ENCODE peak calls at places on chromosomes 1 and 21, in ten cellular contexts. G is ascending aorta, Z is esophagus squamous epithelium, T is thoracic aorta, D is heart right ventricle, B is NT2/D1, E is ovary, L is GM12865, C is breast epithelium, F is choroid plexus epithelial cell. X is an unnamed sample.
A peak's percentile ranks its signal among the peaks of the same experiment; 100 is the strongest.

GRCh38 chr1:10625076-10625475 is 150.3 kb downstream of the PEX14 start:
- DNase-seq in T (no peak), E (no peak), B (no peak), C (no peak), L (no peak), F (no peak), D (no peak), G (no peak), Z (no peak), X (no peak)

GRCh38 chr21:29725025-29725736 is 214.6 kb downstream of the GRIK1 start:
- DNase-seq in E (no peak), F (no peak), C (no peak), T (no peak), G (no peak), Z (no peak), B (no peak), L (no peak), D (no peak), X (no peak)

GRCh38 chr1:201125805-201126204 is 1.2 kb downstream of the ASCL5 start:
- DNase-seq in L (no peak), T (no peak), C (no peak), E (no peak), Z (no peak), B (no peak), D (no peak), F (no peak), G (no peak), X (no peak)

GRCh38 chr21:17802568-17802967 is 16.6 kb downstream of the C21orf91 start:
- DNase-seq in D (no peak), Z (no peak), B (no peak), T (no peak), G (no peak), L (no peak), C (no peak), E (no peak), F (peak; percentile 75), X (no peak)

GRCh38 chr1:70072239-70072751 is 133.1 kb downstream of the LRRC40 start:
- DNase-seq in D (no peak), E (no peak), Z (no peak), G (no peak), L (no peak), F (peak; percentile 79), C (no peak), B (no peak), T (no peak), X (no peak)

GRCh38 chr1:117534995-117535467 is 70.8 kb upstream of the TENT5C start:
- DNase-seq in F (peak; percentile 83), E (peak; percentile 29), T (no peak), C (no peak), D (peak; percentile 18), Z (no peak), G (no peak), L (peak; percentile 84), B (peak; percentile 91), X (peak; percentile 69)

GRCh38 chr1:70231474-70231873 is 10.3 kb downstream of the SRSF11 start:
- DNase-seq in G (no peak), B (no peak), L (no peak), T (no peak), E (no peak), F (no peak), Z (no peak), D (no peak), C (no peak), X (no peak)

GRCh38 chr1:40519517-40519916 is 10.9 kb downstream of the EXO5 start:
- DNase-seq in D (no peak), B (no peak), Z (no peak), G (no peak), C (no peak), L (no peak), E (no peak), T (no peak), F (no peak), X (no peak)

GRCh38 chr1:42323551-42323950 is 11.5 kb downstream of the FOXJ3 start:
- DNase-seq in E (no peak), L (no peak), G (no peak), B (no peak), C (no peak), D (no peak), F (no peak), Z (no peak), T (no peak), X (no peak)

GRCh38 chr1:24349891-24350290 is 30.7 kb downstream of the GRHL3 start:
- DNase-seq in F (no peak), L (no peak), D (no peak), G (no peak), E (no peak), C (no peak), B (no peak), T (no peak), Z (no peak), X (no peak)

GRCh38 chr1:238779676-238780075 is 606.7 kb upstream of the CHRM3 start:
- DNase-seq in F (no peak), C (no peak), D (no peak), L (no peak), T (no peak), G (no peak), Z (no peak), E (no peak), B (no peak), X (no peak)

GRCh38 chr1:210360852-210361477 is 32.3 kb downstream of the HHAT start:
- DNase-seq in D (no peak), F (peak; percentile 73), G (no peak), C (no peak), Z (no peak), T (no peak), B (peak; percentile 47), L (peak; percentile 45), E (no peak), X (peak; percentile 36)

GRCh38 chr1:155186266-155186954 is 12.8 kb downstream of the TRIM46 start:
- DNase-seq in E (peak; percentile 15), D (no peak), L (no peak), F (no peak), B (no peak), Z (no peak), C (no peak), G (no peak), T (no peak), X (peak; percentile 81)

GRCh38 chr1:155188268-155188667 is 14.6 kb downstream of the TRIM46 start:
- DNase-seq in G (no peak), L (no peak), F (no peak), D (no peak), C (no peak), T (no peak), E (peak; percentile 14), Z (no peak), B (no peak), X (peak; percentile 28)

GRCh38 chr1:155184835-155185782 is 11.5 kb downstream of the TRIM46 start:
- DNase-seq in L (peak; percentile 82), Z (no peak), G (peak; percentile 8), F (no peak), E (peak; percentile 23), T (no peak), B (no peak), D (no peak), C (peak; percentile 62), X (peak; percentile 72)

GRCh38 chr1:155185783-155186265 is 12.2 kb downstream of the TRIM46 start:
- DNase-seq in F (no peak), E (peak; percentile 13), D (no peak), B (no peak), L (no peak), C (no peak), T (no peak), Z (no peak), G (no peak), X (no peak)

DNA sequence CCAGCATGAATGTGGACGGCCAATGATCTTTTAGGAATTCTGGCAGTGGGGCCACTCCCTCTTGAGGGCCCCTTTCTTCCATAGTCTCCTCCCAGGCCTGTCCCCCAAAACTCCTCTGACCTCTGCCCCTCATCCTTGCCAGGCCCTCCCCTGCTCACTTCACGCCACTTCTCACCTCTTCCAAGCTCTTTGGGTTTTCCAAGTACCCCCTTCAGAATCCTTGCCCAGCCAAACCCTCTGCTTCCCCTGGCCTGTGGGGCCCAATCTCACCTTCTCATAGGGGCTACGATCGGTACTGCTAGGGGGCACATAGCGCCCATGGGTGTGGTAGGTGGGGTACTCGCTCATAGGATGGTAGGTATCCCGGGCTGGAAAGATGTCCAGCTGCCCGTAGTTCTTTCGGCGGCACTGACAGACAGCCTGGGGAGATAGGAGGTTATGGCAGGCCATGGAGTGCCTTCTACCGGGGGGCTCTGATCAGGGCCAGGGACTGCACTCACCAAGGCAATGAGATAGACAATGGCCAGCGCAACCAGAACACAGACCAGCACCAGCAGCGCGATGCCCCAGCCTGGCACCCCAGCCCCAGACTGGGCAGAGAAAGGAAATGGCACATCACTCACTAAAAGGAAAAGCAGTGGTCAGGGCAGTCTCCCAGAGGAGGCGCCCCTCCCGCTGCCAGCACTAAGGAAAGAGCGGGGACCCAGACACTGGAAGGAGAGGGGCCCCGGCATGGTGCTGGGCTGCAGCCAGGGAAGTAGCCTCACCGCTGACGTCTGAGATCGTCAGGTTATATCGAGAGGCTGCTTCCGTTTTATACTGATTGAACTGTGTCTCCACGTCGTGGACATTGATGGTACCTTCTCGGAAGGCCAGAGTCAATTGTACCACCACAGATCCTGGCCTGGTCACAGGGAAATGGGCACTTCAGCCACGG is 13.6 kb downstream of the TRIM46 start:
- DNase-seq in Z (no peak), B (no peak), C (no peak), D (no peak), T (no peak), L (no peak), F (no peak), E (peak; percentile 12), G (no peak), X (peak; percentile 66)
- H3K4me3 ChIP-seq in Z (no peak overlapping the region), B (no peak overlapping the region), C (no peak overlapping the region), D (no peak overlapping the region), T (no peak overlapping the region), L (no peak overlapping the region), F (no peak overlapping the region), E (no peak overlapping the region), G (no peak overlapping the region), X (no peak overlapping the region)

DNA sequence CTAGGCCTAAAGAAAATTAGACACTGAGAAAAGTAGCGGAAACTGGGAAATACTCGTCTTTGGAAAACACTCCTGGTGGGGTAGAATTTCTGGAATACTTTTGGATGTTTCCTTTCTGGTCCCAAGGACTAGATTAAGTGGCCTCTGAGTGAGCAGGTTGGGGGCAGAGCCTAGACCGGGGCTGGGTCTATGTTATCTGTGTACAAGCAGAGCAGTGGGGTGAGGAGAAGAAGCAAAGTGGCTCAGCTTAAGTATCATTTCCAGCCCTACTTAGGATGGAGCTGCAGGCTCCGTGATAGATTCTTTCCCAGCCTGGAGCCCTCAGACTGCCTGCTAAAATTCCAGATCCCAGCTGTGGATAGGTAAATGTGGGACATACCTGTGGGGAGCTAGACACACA is 7.0 kb downstream of the FMOD start:
- DNase-seq in F (no peak), E (no peak), B (no peak), D (no peak), G (no peak), T (no peak), Z (no peak), C (no peak), L (no peak), X (no peak)
- H3K4me3 ChIP-seq in F (no peak overlapping the region), E (no peak overlapping the region), B (no peak overlapping the region), D (no peak overlapping the region), G (no peak overlapping the region), T (no peak overlapping the region), Z (no peak overlapping the region), C (no peak overlapping the region), L (no peak overlapping the region), X (no peak overlapping the region)

GRCh38 chr21:44344541-44345183 is 5.5 kb upstream of the CFAP410 start:
- DNase-seq in Z (no peak), D (no peak), G (no peak), E (no peak), F (no peak), L (no peak), C (no peak), B (no peak), T (no peak), X (no peak)
- H3K4me3 ChIP-seq in Z (no peak overlapping the region), D (no peak overlapping the region), G (no peak overlapping the region), E (no peak overlapping the region), F (no peak overlapping the region), L (no peak overlapping the region), C (no peak overlapping the region), B (no peak overlapping the region), T (no peak overlapping the region), X (no peak overlapping the region)

GRCh38 chr1:240511789-240512188 is 100.2 kb downstream of the GREM2 start:
- DNase-seq in G (no peak), Z (no peak), B (no peak), F (no peak), L (no peak), D (no peak), C (no peak), E (no peak), T (no peak), X (no peak)
- H3K4me3 ChIP-seq in G (no peak overlapping the region), Z (no peak overlapping the region), B (no peak overlapping the region), F (no peak overlapping the region), L (no peak overlapping the region), D (no peak overlapping the region), C (no peak overlapping the region), E (no peak overlapping the region), T (no peak overlapping the region), X (no peak overlapping the region)